ENCODE peak calls at places on chromosomes 5 and 9, in six cellular contexts. T is astrocyte of the spinal cord, L is fibroblast of pulmonary artery, N is cardiac fibroblast, H is heart left ventricle, U is body of pancreas. O is an unnamed sample.

GRCh38 chr5:92403308-92403707 is 1020.2 kb upstream of the ARRDC3 start:
- DNase-seq in T (no peak), L (no peak), N (no peak), H (no peak), U (no peak), O (no peak)

GRCh38 chr5:1246711-1247431 is 21.7 kb downstream of the SLC6A18 start:
- DNase-seq in T (no peak), L (peak), N (peak), H (peak), U (peak), O (peak)

GRCh38 chr5:2320611-2321010 is 430.9 kb downstream of the IRX2 start:
- DNase-seq in T (no peak), L (no peak), N (no peak), H (no peak), U (no peak), O (no peak)

GRCh38 chr5:95669540-95669939 is 13.3 kb downstream of the SPATA9 start:
- DNase-seq in T (peak), L (peak), N (peak), H (peak), U (peak), O (peak)

GRCh38 chr5:56516936-56517521 is 283.9 kb upstream of the ANKRD55 start:
- DNase-seq in T (no peak), L (peak), N (peak), H (peak), U (peak), O (no peak)

GRCh38 chr9:68804911-68805889 is 100.2 kb downstream of the PIP5K1B start:
- DNase-seq in T (no peak), L (no peak), N (no peak), H (peak), U (no peak), O (no peak)

GRCh38 chr9:121599872-121600585 is 51.4 kb upstream of the DAB2IP start:
- DNase-seq in T (no peak), L (no peak), N (no peak), H (no peak), U (no peak), O (no peak)

GRCh38 chr5:130912088-130912487 is 253.0 kb downstream of the HINT1 start:
- DNase-seq in T (no peak), L (peak), N (peak), H (no peak), U (no peak), O (no peak)

GRCh38 chr9:80070071-80070742 is 498.4 kb downstream of the TLE4 start:
- DNase-seq in T (no peak), L (no peak), N (no peak), H (no peak), U (no peak), O (no peak)

GRCh38 chr9:112179816-112180215 is 4.7 kb upstream of the SUSD1 start:
- DNase-seq in T (no peak), L (no peak), N (no peak), H (no peak), U (no peak), O (no peak)

GRCh38 chr9:124613849-124614248 is 106.7 kb upstream of the NR5A1 start:
- DNase-seq in T (no peak), L (no peak), N (no peak), H (no peak), U (no peak), O (no peak)

GRCh38 chr5:79560774-79561524 is 47.0 kb upstream of the HOMER1 start:
- DNase-seq in T (peak), L (peak), N (peak), H (no peak), U (no peak), O (no peak)

GRCh38 chr9:131289301-131290038 is at the start of gene PLPP7:
- DNase-seq in T (peak), L (peak), N (peak), H (peak), U (peak), O (no peak)

GRCh38 chr5:107672212-107673105 is 1.7 kb upstream of the EFNA5 start:
- DNase-seq in T (peak), L (peak), N (peak), H (peak), U (peak), O (peak)

GRCh38 chr5:105680858-105681257 is 1989.9 kb downstream of the EFNA5 start:
- DNase-seq in T (no peak), L (no peak), N (no peak), H (no peak), U (no peak), O (no peak)

GRCh38 chr5:112795944-112796678 is 58.4 kb downstream of the APC start:
- DNase-seq in T (peak), L (no peak), N (no peak), H (no peak), U (no peak), O (peak)

GRCh38 chr5:68898961-68899471 is 194.8 kb upstream of the SLC30A5 start:
- DNase-seq in T (peak), L (peak), N (peak), H (no peak), U (peak), O (no peak)

GRCh38 chr5:31328031-31328430 is 134.5 kb downstream of the CDH6 start:
- DNase-seq in T (no peak), L (no peak), N (no peak), H (no peak), U (no peak), O (peak)

GRCh38 chr9:87515086-87515485 is 17.4 kb downstream of the DAPK1 start:
- DNase-seq in T (no peak), L (peak), N (peak), H (no peak), U (no peak), O (no peak)

GRCh38 chr9:32502459-32502858 is 23.5 kb downstream of the RIGI start:
- DNase-seq in T (peak), L (peak), N (peak), H (no peak), U (no peak), O (no peak)

GRCh38 chr9:81317939-81318338 is 371.4 kb downstream of the TLE1 start:
- DNase-seq in T (peak), L (no peak), N (no peak), H (no peak), U (no peak), O (peak)

GRCh38 chr5:124859027-124859426 is 112.6 kb upstream of the ZNF608 start:
- DNase-seq in T (no peak), L (no peak), N (no peak), H (peak), U (peak), O (no peak)

GRCh38 chr9:92188969-92189781 is 74.0 kb upstream of the SPTLC1 start:
- DNase-seq in T (no peak), L (no peak), N (no peak), H (no peak), U (no peak), O (no peak)

GRCh38 chr9:126621056-126621918 is 7.6 kb downstream of the LMX1B start:
- DNase-seq in T (no peak), L (no peak), N (no peak), H (no peak), U (no peak), O (no peak)

GRCh38 chr9:13569706-13570423 is 290.4 kb upstream of the MPDZ start:
- DNase-seq in T (peak), L (peak), N (peak), H (no peak), U (no peak), O (no peak)

GRCh38 chr5:146840016-146840415 is 38.5 kb downstream of the PPP2R2B start:
- DNase-seq in T (no peak), L (no peak), N (no peak), H (no peak), U (no peak), O (no peak)

GRCh38 chr5:17331649-17332048 is 114.2 kb downstream of the BASP1 start:
- DNase-seq in T (no peak), L (no peak), N (no peak), H (no peak), U (no peak), O (no peak)

GRCh38 chr5:150219142-150219541 is 29.3 kb downstream of the SLC6A7 start:
- DNase-seq in T (no peak), L (peak), N (no peak), H (no peak), U (no peak), O (no peak)

GRCh38 chr5:115873392-115873791 is 31.7 kb downstream of the AP3S1 start:
- DNase-seq in T (peak), L (no peak), N (peak), H (no peak), U (no peak), O (no peak)

GRCh38 chr5:143244990-143245389 is 158.5 kb downstream of the NR3C1 start:
- DNase-seq in T (peak), L (no peak), N (peak), H (no peak), U (no peak), O (no peak)

GRCh38 chr9:19931066-19931465 is 142.2 kb upstream of the SLC24A2 start:
- DNase-seq in T (no peak), L (no peak), N (no peak), H (no peak), U (no peak), O (no peak)

GRCh38 chr9:19925674-19926503 is 137.1 kb upstream of the SLC24A2 start:
- DNase-seq in T (peak), L (peak), N (peak), H (peak), U (peak), O (no peak)

GRCh38 chr9:19924090-19924489 is 135.3 kb upstream of the SLC24A2 start:
- DNase-seq in T (no peak), L (peak), N (peak), H (no peak), U (no peak), O (no peak)

GRCh38 chr9:19922476-19923118 is 133.8 kb upstream of the SLC24A2 start:
- DNase-seq in T (peak), L (peak), N (peak), H (peak), U (peak), O (no peak)

GRCh38 chr9:19926774-19927173 is 137.9 kb upstream of the SLC24A2 start:
- DNase-seq in T (no peak), L (no peak), N (no peak), H (no peak), U (no peak), O (no peak)
- H3K4me3 ChIP-seq in T (no peak), L (no peak), N (no peak), H (no peak), U (no peak), O (no peak)

GRCh38 chr9:137638680-137639079 is 19.9 kb downstream of the EHMT1 start:
- DNase-seq in T (no peak), L (no peak), N (no peak), H (no peak), U (no peak), O (no peak)
- H3K4me3 ChIP-seq in T (no peak), L (no peak), N (no peak), H (no peak), U (no peak), O (no peak)

GRCh38 chr5:10728679-10729078 is 32.4 kb downstream of the DAP start:
- DNase-seq in T (no peak), L (no peak), N (no peak), H (no peak), U (no peak), O (no peak)
- H3K4me3 ChIP-seq in T (no peak), L (no peak), N (no peak), H (no peak), U (no peak), O (no peak)

GRCh38 chr9:127761061-127761460 is 17.4 kb downstream of the SH2D3C start:
- DNase-seq in T (no peak), L (no peak), N (no peak), H (no peak), U (no peak), O (no peak)
- H3K4me3 ChIP-seq in T (no peak), L (no peak), N (no peak), H (peak), U (no peak), O (no peak)

DNA sequence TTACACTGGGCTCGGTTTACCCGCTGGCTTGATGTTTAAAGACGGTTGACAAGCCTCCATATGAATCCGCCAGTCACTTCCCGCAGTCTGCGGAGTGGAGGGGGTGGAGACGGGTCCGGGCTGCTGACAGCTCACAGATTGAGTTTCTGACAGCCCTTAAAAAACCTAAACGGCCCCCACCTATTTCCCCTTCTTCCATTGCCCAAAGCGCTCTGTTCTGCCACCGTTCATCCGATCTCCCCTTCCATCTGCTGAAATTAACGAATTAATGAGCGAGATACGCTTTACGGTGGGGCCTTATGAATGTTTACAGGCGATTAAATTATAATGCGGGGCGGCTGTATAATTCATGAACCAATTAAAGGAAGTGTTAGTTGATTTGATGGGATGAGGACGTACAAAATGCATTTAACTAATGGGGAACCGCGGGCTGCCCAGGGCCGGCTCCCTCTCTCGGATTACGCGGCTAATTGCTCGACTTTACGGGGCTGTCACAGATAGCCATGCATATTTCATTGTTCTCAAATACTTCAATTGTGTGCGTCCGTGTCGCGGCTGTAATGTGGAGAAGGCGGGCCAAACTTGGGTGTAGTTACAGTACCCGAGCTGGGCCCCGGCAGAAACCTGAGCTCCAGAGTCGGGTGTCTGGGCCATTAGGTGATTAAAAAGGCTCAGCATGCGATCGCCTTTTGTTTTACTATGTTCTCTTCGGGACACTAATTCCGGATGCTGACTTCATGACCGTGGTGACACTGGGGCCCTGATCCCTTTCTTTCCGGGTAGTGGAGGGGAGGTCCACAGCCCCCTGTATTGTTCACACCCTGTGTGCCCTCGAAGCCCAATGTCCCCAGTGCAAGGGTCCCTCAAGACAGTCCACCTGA is 74.9 kb downstream of the GTF3C4 start:
- DNase-seq in T (no peak), L (peak), N (no peak), H (no peak), U (no peak), O (no peak)
- H3K4me3 ChIP-seq in T (no peak), L (no peak), N (no peak), H (no peak), U (no peak), O (peak)

GRCh38 chr9:109168170-109168569 is 1.1 kb upstream of the FRRS1L start:
- DNase-seq in T (no peak), L (no peak), N (no peak), H (no peak), U (no peak), O (no peak)

GRCh38 chr9:109164040-109164439 is 3.0 kb downstream of the FRRS1L start:
- DNase-seq in T (no peak), L (no peak), N (no peak), H (no peak), U (no peak), O (no peak)

GRCh38 chr9:109166771-109167601 is at the start of gene FRRS1L:
- DNase-seq in T (no peak), L (no peak), N (no peak), H (no peak), U (no peak), O (no peak)

GRCh38 chr9:109167716-109168115 is 667 bp upstream of the FRRS1L start:
- DNase-seq in T (no peak), L (no peak), N (no peak), H (no peak), U (no peak), O (no peak)

DNA sequence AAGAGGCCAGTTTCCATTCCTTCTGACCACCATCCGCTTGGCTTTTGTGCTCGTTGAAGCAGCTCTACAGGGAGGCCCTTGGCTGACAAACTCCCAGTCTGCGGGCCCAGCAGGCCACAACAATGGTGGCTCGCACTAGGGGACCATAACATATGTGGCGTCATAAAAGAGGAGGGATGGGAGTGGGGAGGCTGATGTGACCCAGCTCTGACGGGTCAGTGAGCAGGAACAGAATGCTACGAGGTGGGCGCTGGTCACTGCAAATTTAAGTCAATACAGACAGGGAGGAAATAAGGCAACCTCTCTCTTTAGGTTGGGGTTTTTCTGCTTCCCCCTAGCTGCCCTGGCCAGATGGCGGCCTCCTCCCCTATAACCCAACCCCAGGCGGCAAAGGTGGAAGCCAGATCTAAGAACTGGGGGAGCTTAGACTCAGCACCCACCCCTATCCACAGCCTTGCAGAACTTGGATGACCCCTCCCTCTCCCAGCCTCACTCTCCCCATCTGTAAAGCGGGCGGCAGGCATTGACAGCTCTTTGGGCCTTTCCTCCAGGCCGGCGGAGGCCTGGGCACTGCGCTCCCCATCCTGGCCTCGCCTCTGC is 778 bp downstream of the FRRS1L start:
- DNase-seq in T (no peak), L (no peak), N (no peak), H (no peak), U (no peak), O (no peak)
- H3K4me3 ChIP-seq in T (no peak), L (no peak), N (no peak), H (no peak), U (no peak), O (peak)

DNA sequence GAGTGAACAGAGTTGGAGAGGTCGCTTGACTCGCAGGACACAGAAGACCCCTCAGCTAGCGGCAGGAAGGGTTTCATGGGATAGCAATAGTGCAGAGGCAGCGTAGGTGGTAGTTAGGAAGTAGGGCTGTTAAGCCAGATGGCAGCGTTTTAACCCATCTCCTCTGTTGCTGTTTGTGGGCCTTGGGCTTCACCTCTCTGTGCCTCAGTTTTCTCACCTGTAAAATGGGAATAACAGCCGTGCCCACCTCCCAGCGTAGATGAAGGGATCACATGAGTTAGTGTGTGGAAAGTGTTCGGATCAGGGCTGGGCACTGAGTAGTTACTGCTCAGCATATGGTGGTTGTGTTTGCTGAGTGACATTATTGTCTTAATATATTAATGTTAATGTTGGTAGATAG is 1.9 kb downstream of the ZNF354B start:
- DNase-seq in T (no peak), L (no peak), N (no peak), H (no peak), U (no peak), O (no peak)
- H3K4me3 ChIP-seq in T (no peak), L (peak), N (no peak), H (no peak), U (no peak), O (no peak)

GRCh38 chr9:27602954-27603353 is 29.7 kb upstream of the C9orf72 start:
- DNase-seq in T (no peak), L (no peak), N (no peak), H (no peak), U (no peak), O (no peak)
- H3K4me3 ChIP-seq in T (no peak), L (no peak), N (no peak), H (no peak), U (no peak), O (no peak)